ENCODE peak calls at places on chromosome 11, in seven cellular contexts. R, H, U, J, B, I and Y are unnamed samples.
A peak's percentile ranks its signal among the peaks of the same experiment; 100 is the strongest.

GRCh38 chr11:82996966-82997606 is 74.6 kb downstream of the RAB30 start:
- DNase-seq in R (no peak), H (no peak), U (no peak), J (no peak), B (no peak), I (peak; percentile 56), Y (no peak)

GRCh38 chr11:77071671-77072605 is 5.2 kb downstream of the CAPN5 start:
- DNase-seq in R (no peak), H (no peak), U (peak; percentile 10), J (peak; percentile 74), B (no peak), I (peak; percentile 46), Y (peak; percentile 36)

GRCh38 chr11:94826415-94826814 is 58.3 kb downstream of the AMOTL1 start:
- DNase-seq in R (no peak), H (no peak), U (no peak), J (no peak), B (no peak), I (no peak), Y (no peak)

GRCh38 chr11:33722579-33723234 is 13.5 kb downstream of the CD59 start:
- DNase-seq in R (no peak), H (no peak), U (no peak), J (peak; percentile 86), B (no peak), I (no peak), Y (no peak)

GRCh38 chr11:119605137-119605675 is 123.8 kb downstream of the NECTIN1 start:
- DNase-seq in R (no peak), H (no peak), U (no peak), J (peak; percentile 61), B (no peak), I (no peak), Y (no peak)

GRCh38 chr11:117444256-117445096 is 116.8 kb downstream of the CEP164 start:
- DNase-seq in R (no peak), H (no peak), U (no peak), J (no peak), B (no peak), I (no peak), Y (no peak)

GRCh38 chr11:96272542-96273306 is 70.3 kb downstream of the MAML2 start:
- DNase-seq in R (no peak), H (no peak), U (peak; percentile 63), J (no peak), B (no peak), I (no peak), Y (no peak)

GRCh38 chr11:61718613-61719302 is 33.7 kb upstream of the MYRF start:
- DNase-seq in R (no peak), H (peak; percentile 83), U (peak; percentile 61), J (no peak), B (peak; percentile 35), I (no peak), Y (peak; percentile 60)

GRCh38 chr11:132790466-132790865 is 741.8 kb downstream of the OPCML start:
- DNase-seq in R (no peak), H (no peak), U (no peak), J (no peak), B (no peak), I (no peak), Y (no peak)

GRCh38 chr11:45238724-45239123 is 47.4 kb downstream of the SYT13 start:
- DNase-seq in R (no peak), H (no peak), U (peak; percentile 69), J (no peak), B (no peak), I (no peak), Y (no peak)

GRCh38 chr11:83087035-83087434 is 15.3 kb upstream of the RAB30 start:
- DNase-seq in R (no peak), H (no peak), U (peak; percentile 21), J (no peak), B (no peak), I (no peak), Y (no peak)

GRCh38 chr11:45400594-45400993 is 114.5 kb upstream of the SYT13 start:
- DNase-seq in R (no peak), H (no peak), U (peak; percentile 65), J (no peak), B (no peak), I (no peak), Y (no peak)

GRCh38 chr11:46345131-46345597 is 2.1 kb upstream of the DGKZ start:
- DNase-seq in R (no peak), H (no peak), U (no peak), J (peak; percentile 92), B (no peak), I (peak; percentile 61), Y (no peak)

GRCh38 chr11:65503606-65503922 is 4.7 kb downstream of the MALAT1 start:
- DNase-seq in R (no peak), H (no peak), U (peak; percentile 66), J (no peak), B (no peak), I (no peak), Y (no peak)

GRCh38 chr11:94219771-94220170 is 84.6 kb upstream of the IZUMO1R start:
- DNase-seq in R (no peak), H (no peak), U (no peak), J (no peak), B (no peak), I (no peak), Y (no peak)

GRCh38 chr11:46237248-46238077 is 40.0 kb upstream of the CREB3L1 start:
- DNase-seq in R (peak; percentile 86), H (peak; percentile 72), U (peak; percentile 87), J (peak; percentile 86), B (no peak), I (peak; percentile 62), Y (peak; percentile 51)

GRCh38 chr11:106524446-106524845 is 447.0 kb downstream of the AASDHPPT start:
- DNase-seq in R (no peak), H (no peak), U (no peak), J (no peak), B (no peak), I (no peak), Y (no peak)

GRCh38 chr11:62190011-62190410 is at the start of gene SCGB1D1:
- DNase-seq in R (no peak), H (no peak), U (no peak), J (no peak), B (no peak), I (no peak), Y (no peak)

GRCh38 chr11:85947431-85948272 is 92.5 kb downstream of the CCDC83 start:
- DNase-seq in R (no peak), H (no peak), U (peak; percentile 96), J (no peak), B (no peak), I (no peak), Y (no peak)

GRCh38 chr11:19605500-19606371 is 106.9 kb upstream of the NAV2 start:
- DNase-seq in R (no peak), H (no peak), U (peak; percentile 93), J (no peak), B (no peak), I (no peak), Y (no peak)

GRCh38 chr11:58905141-58905715 is 34.1 kb upstream of the GLYATL1 start:
- DNase-seq in R (no peak), H (peak; percentile 45), U (peak; percentile 38), J (no peak), B (peak; percentile 21), I (peak; percentile 31), Y (peak; percentile 51)

GRCh38 chr11:118060081-118060661 is 16.7 kb upstream of the TMPRSS4 start:
- DNase-seq in R (no peak), H (no peak), U (no peak), J (peak; percentile 68), B (no peak), I (no peak), Y (peak; percentile 29)

GRCh38 chr11:134638796-134639540 is 226.9 kb upstream of the B3GAT1 start:
- DNase-seq in R (no peak), H (no peak), U (no peak), J (no peak), B (no peak), I (no peak), Y (no peak)

GRCh38 chr11:34213366-34213765 is 107.9 kb downstream of the NAT10 start:
- DNase-seq in R (no peak), H (no peak), U (no peak), J (peak; percentile 43), B (no peak), I (no peak), Y (no peak)

GRCh38 chr11:76391811-76392475 is 10.8 kb downstream of the GVQW3 start:
- DNase-seq in R (no peak), H (no peak), U (no peak), J (no peak), B (no peak), I (no peak), Y (no peak)

GRCh38 chr11:68965901-68966868 is 14.6 kb downstream of the MRGPRD start:
- DNase-seq in R (no peak), H (no peak), U (no peak), J (peak; percentile 79), B (no peak), I (no peak), Y (no peak)

GRCh38 chr11:134341805-134342571 is 10.2 kb downstream of the GLB1L2 start:
- DNase-seq in R (no peak), H (no peak), U (no peak), J (no peak), B (no peak), I (no peak), Y (no peak)

GRCh38 chr11:119699227-119699626 is 29.8 kb downstream of the NECTIN1 start:
- DNase-seq in R (no peak), H (no peak), U (peak; percentile 70), J (peak; percentile 91), B (no peak), I (peak; percentile 87), Y (peak; percentile 17)

GRCh38 chr11:115159122-115159665 is 345.0 kb downstream of the CADM1 start:
- DNase-seq in R (no peak), H (no peak), U (no peak), J (no peak), B (no peak), I (no peak), Y (no peak)

GRCh38 chr11:129814244-129814992 is 1.2 kb upstream of the TMEM45B start:
- DNase-seq in R (no peak), H (no peak), U (no peak), J (no peak), B (no peak), I (no peak), Y (no peak)

GRCh38 chr11:4839851-4840549 is 9.0 kb downstream of the OR51S1 start:
- DNase-seq in R (no peak), H (no peak), U (no peak), J (no peak), B (no peak), I (no peak), Y (no peak)

GRCh38 chr11:76765863-76766350 is 17.2 kb upstream of the TSKU start:
- DNase-seq in R (no peak), H (no peak), U (no peak), J (peak; percentile 84), B (no peak), I (no peak), Y (no peak)

GRCh38 chr11:63510360-63511130 is 4.7 kb downstream of the LGALS12 start:
- DNase-seq in R (no peak), H (no peak), U (peak; percentile 87), J (no peak), B (peak; percentile 76), I (no peak), Y (peak; percentile 96)

GRCh38 chr11:133898770-133899115 is 53.4 kb upstream of the SPATA19 start:
- DNase-seq in R (no peak), H (no peak), U (no peak), J (peak; percentile 20), B (no peak), I (no peak), Y (no peak)

GRCh38 chr11:79226136-79226535 is 214.7 kb downstream of the TENM4 start:
- DNase-seq in R (no peak), H (no peak), U (no peak), J (no peak), B (no peak), I (no peak), Y (no peak)

GRCh38 chr11:65539401-65540289 is 14.8 kb downstream of the SCYL1 start:
- DNase-seq in R (peak; percentile 62), H (no peak), U (no peak), J (no peak), B (no peak), I (peak; percentile 92), Y (peak; percentile 66)

GRCh38 chr11:64643258-64643881 is 52.4 kb downstream of the SLC22A12 start:
- DNase-seq in R (no peak), H (peak; percentile 40), U (no peak), J (no peak), B (peak; percentile 21), I (no peak), Y (no peak)

GRCh38 chr11:95891423-95892177 is 32.3 kb downstream of the MTMR2 start:
- DNase-seq in R (no peak), H (no peak), U (peak; percentile 12), J (no peak), B (no peak), I (no peak), Y (no peak)